ENCODE peak calls at places on chromosomes 5 and 9, in nine cellular contexts. G is A549, Y is NCI-H774, P is small intestine, C is stromal cell of bone marrow, D is M059J, A is mesothelial cell of epicardium, I is midbrain, O is A172. U is an unnamed sample.

GRCh38 chr5:6302099-6302498 is 76.2 kb downstream of the MED10 start:
- DNase-seq in G (no peak), Y (peak; percentile 55), P (no peak), C (no peak), D (no peak), A (no peak), I (no peak), O (no peak), U (no peak)

GRCh38 chr5:1093361-1093760 is 18.5 kb downstream of the SLC12A7 start:
- DNase-seq in G (no peak), Y (no peak), P (peak; percentile 92), C (no peak), D (no peak), A (no peak), I (no peak), O (no peak), U (no peak)

GRCh38 chr5:16456103-16456832 is 9.3 kb downstream of the ZNF622 start:
- DNase-seq in G (peak; percentile 40), Y (peak; percentile 70), P (peak; percentile 70), C (peak; percentile 65), D (peak; percentile 69), A (no peak), I (peak; percentile 70), O (peak; percentile 80), U (peak; percentile 76)

GRCh38 chr9:113011911-113012381 is at the start of gene ZNF883:
- DNase-seq in G (peak; percentile 41), Y (peak; percentile 57), P (peak; percentile 14), C (peak; percentile 26), D (peak; percentile 79), A (peak; percentile 57), I (peak; percentile 72), O (no peak), U (peak; percentile 72)

GRCh38 chr5:147162740-147163139 is 72.1 kb upstream of the STK32A start:
- DNase-seq in G (no peak), Y (no peak), P (no peak), C (no peak), D (no peak), A (no peak), I (no peak), O (no peak), U (no peak)

GRCh38 chr5:35863159-35863558 is 6.5 kb downstream of the IL7R start:
- DNase-seq in G (no peak), Y (peak; percentile 20), P (no peak), C (no peak), D (no peak), A (no peak), I (no peak), O (no peak), U (no peak)

GRCh38 chr9:76490249-76490990 is 31.4 kb downstream of the GCNT1 start:
- DNase-seq in G (no peak), Y (no peak), P (no peak), C (no peak), D (no peak), A (no peak), I (no peak), O (no peak), U (no peak)

GRCh38 chr9:83620841-83621636 is 1.9 kb upstream of the IDNK start:
- DNase-seq in G (peak; percentile 63), Y (peak; percentile 66), P (peak; percentile 90), C (no peak), D (peak; percentile 60), A (peak; percentile 47), I (peak; percentile 53), O (peak; percentile 64), U (peak; percentile 51)

GRCh38 chr5:143161893-143162520 is 241.5 kb downstream of the NR3C1 start:
- DNase-seq in G (no peak), Y (no peak), P (no peak), C (peak; percentile 88), D (no peak), A (no peak), I (no peak), O (no peak), U (peak; percentile 97)